ENCODE peak calls at places on chromosomes 12 and 14, in four cellular contexts. F is IMR-90, Z is neuronal stem cell, T is mesendoderm. A is an unnamed sample.

GRCh38 chr12:131370791-131371579 is 339.9 kb upstream of the SFSWAP start:
- DNase-seq in Z (no peak), F (no peak), T (no peak), A (no peak)

GRCh38 chr14:63717704-63718103 is 10.2 kb downstream of the SGPP1 start:
- DNase-seq in T (peak; percentile 27), Z (no peak), F (peak; percentile 36), A (no peak)

GRCh38 chr12:14885718-14886201 is at the start of gene MGP:
- DNase-seq in Z (no peak), T (no peak), F (peak; percentile 18), A (no peak)

GRCh38 chr12:51961834-51962233 is 10.3 kb downstream of the ACVR1B start:
- DNase-seq in Z (no peak), T (no peak), F (no peak), A (no peak)

GRCh38 chr12:108375986-108376663 is 37.0 kb upstream of the CMKLR1 start:
- DNase-seq in Z (no peak), F (no peak), T (peak; percentile 78), A (no peak)

GRCh38 chr12:119748512-119748911 is 80.6 kb downstream of the PRKAB1 start:
- DNase-seq in T (no peak), F (no peak), Z (no peak), A (no peak)

GRCh38 chr12:113852273-113852672 is 113.9 kb downstream of the RBM19 start:
- DNase-seq in Z (no peak), F (no peak), T (no peak), A (no peak)

GRCh38 chr12:45730116-45730841 is 773 bp downstream of the ARID2 start:
- DNase-seq in F (peak; percentile 43), Z (peak; percentile 66), T (peak; percentile 74), A (peak; percentile 62)

GRCh38 chr12:106711316-106711715 is 63.2 kb upstream of the RIC8B start:
- DNase-seq in Z (no peak), T (no peak), F (no peak), A (no peak)

GRCh38 chr12:45981075-45981837 is 9.1 kb downstream of the SCAF11 start:
- DNase-seq in F (no peak), T (no peak), Z (no peak), A (no peak)

GRCh38 chr12:81381951-81382350 is 304.1 kb downstream of the ACSS3 start:
- DNase-seq in F (no peak), Z (no peak), T (no peak), A (no peak)

GRCh38 chr14:94395900-94396574 is 7.6 kb upstream of the SERPINA1 start:
- DNase-seq in T (no peak), F (no peak), Z (no peak), A (no peak)

GRCh38 chr12:84411031-84411430 is 501.6 kb downstream of the SLC6A15 start:
- DNase-seq in Z (no peak), F (no peak), T (no peak), A (no peak)

GRCh38 chr14:92607702-92608429 is 94.3 kb downstream of the RIN3 start:
- DNase-seq in F (peak; percentile 89), Z (no peak), T (no peak), A (no peak)

GRCh38 chr14:91919814-91920213 is 27.7 kb downstream of the FBLN5 start:
- DNase-seq in T (no peak), F (peak; percentile 63), Z (no peak), A (no peak)

DNA sequence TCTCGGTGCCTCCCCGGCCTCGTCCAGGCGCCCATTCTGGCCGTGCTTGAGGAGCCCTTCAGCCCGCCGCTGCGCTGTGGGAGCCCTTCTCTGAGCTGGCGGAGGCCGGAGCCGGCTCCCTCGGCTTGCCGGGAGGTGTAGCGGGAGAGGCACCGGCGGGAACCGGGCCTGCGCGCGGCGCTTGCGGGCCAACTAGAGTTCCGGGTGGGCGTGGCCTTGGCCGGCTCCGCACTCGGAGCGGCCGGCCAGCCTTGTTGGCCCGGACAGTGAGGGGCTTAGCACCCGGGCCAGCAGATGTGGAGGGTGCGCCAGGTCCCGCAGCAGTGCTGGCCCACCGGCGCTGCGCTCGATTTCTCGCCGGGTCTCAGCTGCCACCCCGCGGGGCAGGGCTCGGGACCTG is 168.7 kb upstream of the RPL10L start:
- DNase-seq in Z (no peak), F (no peak), T (no peak), A (peak; percentile 38)
- H3K18ac ChIP-seq in Z (no peak overlapping the region), F (no peak overlapping the region), T (no peak overlapping the region), A (no peak overlapping the region)

DNA sequence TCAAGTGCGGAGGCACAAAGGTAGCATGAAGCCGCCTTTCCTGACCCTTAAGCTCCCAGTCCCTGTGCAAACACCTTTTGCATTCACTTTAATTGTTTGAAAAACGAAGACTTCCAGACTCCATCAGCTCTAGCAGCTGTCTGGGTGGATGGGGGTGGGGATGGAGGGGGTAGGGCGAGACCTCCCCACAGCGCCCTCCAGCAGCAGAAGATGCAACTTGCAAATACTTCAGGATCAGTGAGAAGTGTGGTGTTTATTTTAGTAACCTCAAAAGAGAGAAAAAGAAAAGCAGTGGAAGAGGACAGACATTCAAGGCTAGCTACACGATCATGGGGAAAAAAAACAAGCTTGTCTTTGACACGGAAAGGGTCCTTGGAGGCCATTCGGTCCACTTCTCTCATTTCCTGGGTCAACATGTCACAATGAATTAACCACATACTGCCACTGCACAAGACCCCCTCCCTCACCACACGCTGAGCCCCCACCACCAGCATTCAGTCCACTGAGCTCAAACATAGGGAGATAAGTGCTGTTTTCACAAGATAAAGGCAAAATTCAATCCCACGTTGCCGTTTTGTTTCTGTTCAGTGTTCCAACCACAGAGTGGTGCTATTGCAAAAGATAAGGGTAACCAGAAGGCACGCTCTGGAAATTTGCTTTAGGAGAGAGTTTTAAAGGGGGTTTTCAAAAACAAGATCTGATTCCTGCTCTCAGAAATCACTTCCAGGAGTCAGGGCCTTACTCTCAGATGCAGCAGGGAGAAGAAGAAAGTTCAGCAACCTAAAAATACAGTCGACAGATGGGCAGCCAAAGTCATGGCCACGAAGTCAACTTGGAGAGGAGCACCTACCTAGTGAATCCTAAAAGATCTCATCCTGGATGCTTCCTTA is 3.3 kb upstream of the NTF3 start:
- DNase-seq in Z (peak; percentile 38), T (peak; percentile 74), F (peak; percentile 75), A (peak; percentile 77)
- H3K18ac ChIP-seq in Z (peak overlapping the region; percentile 82), T (peak overlapping the region; percentile 60), F (peak overlapping the region; percentile 10), A (no peak overlapping the region)

GRCh38 chr12:48002179-48002601 is 2.1 kb downstream of the COL2A1 start:
- DNase-seq in F (no peak), T (peak; percentile 43), Z (peak; percentile 41), A (peak; percentile 64)
- H3K18ac ChIP-seq in F (no peak overlapping the region), T (no peak overlapping the region), Z (peak overlapping the region; percentile 50), A (no peak overlapping the region)

GRCh38 chr12:989051-989450 is 2.0 kb upstream of the ERC1 start:
- DNase-seq in Z (no peak), T (no peak), F (no peak), A (no peak)

GRCh38 chr12:990649-991349 is at the start of gene ERC1:
- DNase-seq in F (peak; percentile 87), Z (peak; percentile 85), T (peak; percentile 92), A (peak; percentile 88)

GRCh38 chr12:991350-992278 is 591 bp downstream of the ERC1 start:
- DNase-seq in T (peak; percentile 30), F (peak; percentile 29), Z (no peak), A (peak; percentile 87)

GRCh38 chr12:989751-990278 is 1.2 kb upstream of the ERC1 start:
- DNase-seq in T (peak; percentile 43), Z (peak; percentile 21), F (peak; percentile 81), A (no peak)

GRCh38 chr12:990308-990648 is 745 bp upstream of the ERC1 start:
- DNase-seq in Z (no peak), F (peak; percentile 74), T (peak; percentile 61), A (peak; percentile 51)
- H3K18ac ChIP-seq in Z (peak overlapping the region; percentile 99), F (peak overlapping the region; percentile 49), T (peak overlapping the region; percentile 46), A (peak overlapping the region; percentile 76)

GRCh38 chr12:40020261-40020691 is 85.6 kb downstream of the SLC2A13 start:
- DNase-seq in F (no peak), Z (no peak), T (peak; percentile 58), A (peak; percentile 54)

GRCh38 chr12:40016960-40017359 is 88.9 kb downstream of the SLC2A13 start:
- DNase-seq in F (peak; percentile 89), Z (no peak), T (no peak), A (no peak)

GRCh38 chr12:40013847-40014246 is 92.0 kb downstream of the SLC2A13 start:
- DNase-seq in Z (no peak), F (no peak), T (no peak), A (no peak)

GRCh38 chr12:40015360-40015759 is 90.5 kb downstream of the SLC2A13 start:
- DNase-seq in T (peak; percentile 43), Z (no peak), F (no peak), A (no peak)

GRCh38 chr12:40017488-40017887 is 88.4 kb downstream of the SLC2A13 start:
- DNase-seq in Z (no peak), F (no peak), T (no peak), A (no peak)
- H3K18ac ChIP-seq in Z (no peak overlapping the region), F (no peak overlapping the region), T (no peak overlapping the region), A (no peak overlapping the region)

GRCh38 chr12:120764766-120765165 is 39.1 kb downstream of the ACADS start:
- DNase-seq in Z (no peak), F (no peak), T (no peak), A (no peak)
- H3K18ac ChIP-seq in Z (no peak overlapping the region), F (no peak overlapping the region), T (no peak overlapping the region), A (no peak overlapping the region)

DNA sequence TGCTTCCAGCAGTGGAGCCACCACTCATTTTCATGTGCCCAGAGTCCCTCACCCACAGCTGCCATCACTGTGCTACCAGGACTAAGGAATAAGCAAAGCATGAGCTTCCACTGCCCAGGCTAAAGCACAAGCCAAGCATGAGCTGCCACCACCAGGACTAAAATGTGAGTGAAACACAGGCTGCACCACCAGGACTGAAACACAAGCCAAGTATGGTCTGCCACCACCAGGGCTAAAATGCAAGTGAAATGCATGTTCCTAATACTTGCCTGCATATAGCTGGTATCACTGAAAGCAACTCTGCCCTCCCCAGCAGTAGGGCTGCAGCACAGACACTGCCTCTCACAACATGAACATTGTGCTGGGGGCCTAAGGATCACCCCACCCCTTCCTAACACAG is 30.0 kb downstream of the CEP83 start:
- DNase-seq in T (peak; percentile 74), Z (no peak), F (no peak), A (peak; percentile 61)
- H3K18ac ChIP-seq in T (no peak overlapping the region), Z (no peak overlapping the region), F (no peak overlapping the region), A (no peak overlapping the region)

GRCh38 chr12:101915856-101916255 is 38.5 kb downstream of the DRAM1 start:
- DNase-seq in Z (no peak), F (no peak), T (no peak), A (no peak)
- H3K18ac ChIP-seq in Z (no peak overlapping the region), F (no peak overlapping the region), T (no peak overlapping the region), A (no peak overlapping the region)

GRCh38 chr14:102928412-102929348 is 6.2 kb downstream of the AMN start:
- DNase-seq in F (peak; percentile 5), T (peak; percentile 83), Z (peak; percentile 66), A (peak; percentile 88)
- H3K18ac ChIP-seq in F (no peak overlapping the region), T (no peak overlapping the region), Z (peak overlapping the region; percentile 98), A (no peak overlapping the region)

GRCh38 chr12:92828565-92828964 is 100.5 kb downstream of the EEA1 start:
- DNase-seq in F (no peak), Z (no peak), T (no peak), A (no peak)
- H3K18ac ChIP-seq in F (no peak overlapping the region), Z (no peak overlapping the region), T (no peak overlapping the region), A (no peak overlapping the region)